ENCODE peak calls at places on chromosomes 11 and 22, in seven cellular contexts. E, S, J, W, P, K and Y are unnamed samples.
A peak's percentile ranks its signal among the peaks of the same experiment; 100 is the strongest.

GRCh38 chr11:109051200-109051599 is 370.8 kb upstream of the C11orf87 start:
- DNase-seq in J (no peak), K (no peak), S (no peak), E (no peak), W (no peak), P (no peak), Y (no peak)

GRCh38 chr11:17473071-17473744 is 3.4 kb downstream of the ABCC8 start:
- DNase-seq in S (no peak), K (peak; percentile 60), J (no peak), P (no peak), E (no peak), W (no peak), Y (no peak)

GRCh38 chr11:16155448-16155847 is 200.9 kb downstream of the SOX6 start:
- DNase-seq in E (no peak), K (no peak), P (no peak), J (no peak), W (no peak), S (no peak), Y (no peak)

GRCh38 chr22:46027219-46028068 is 50.5 kb upstream of the WNT7B start:
- DNase-seq in E (peak; percentile 80), S (peak; percentile 72), W (peak; percentile 86), P (peak; percentile 91), K (peak; percentile 48), J (no peak), Y (peak; percentile 63)

GRCh38 chr22:32836286-32836859 is 34.9 kb downstream of the TIMP3 start:
- DNase-seq in K (peak; percentile 33), W (no peak), J (no peak), P (no peak), E (no peak), S (no peak), Y (peak; percentile 51)

GRCh38 chr22:30004689-30005088 is 75.6 kb upstream of the HORMAD2 start:
- DNase-seq in E (no peak), W (no peak), S (no peak), P (no peak), K (no peak), J (no peak), Y (no peak)

GRCh38 chr11:60970369-60970774 is 1.1 kb upstream of the CD6 start:
- DNase-seq in E (peak; percentile 79), W (peak; percentile 89), S (peak; percentile 31), J (no peak), K (peak; percentile 70), P (no peak), Y (peak; percentile 56)

GRCh38 chr22:24310969-24311368 is 40.3 kb downstream of the SPECC1L start:
- DNase-seq in J (no peak), W (no peak), K (no peak), P (no peak), S (no peak), E (no peak), Y (no peak)

GRCh38 chr22:32858121-32858703 is 56.7 kb downstream of the TIMP3 start:
- DNase-seq in P (no peak), K (no peak), S (no peak), W (no peak), E (no peak), J (no peak), Y (no peak)

GRCh38 chr11:65642014-65642671 is 4.2 kb downstream of the SIPA1 start:
- DNase-seq in K (peak; percentile 61), J (no peak), S (no peak), P (peak; percentile 75), E (peak; percentile 55), W (no peak), Y (no peak)

GRCh38 chr22:24994070-24994763 is 41.7 kb downstream of the KIAA1671 start:
- DNase-seq in W (peak; percentile 88), K (no peak), E (no peak), P (no peak), J (no peak), S (no peak), Y (no peak)

GRCh38 chr11:17129003-17129402 is 51.5 kb upstream of the RPS13 start:
- DNase-seq in W (no peak), S (no peak), K (no peak), P (no peak), J (no peak), E (no peak), Y (no peak)

GRCh38 chr11:114472661-114473060 is 33.4 kb downstream of the REXO2 start:
- DNase-seq in P (no peak), S (no peak), E (no peak), W (no peak), K (no peak), J (no peak), Y (no peak)

GRCh38 chr22:43183496-43184263 is 3.3 kb downstream of the TTLL12 start:
- DNase-seq in W (no peak), K (peak; percentile 85), P (peak; percentile 60), E (no peak), S (no peak), J (no peak), Y (peak; percentile 39)

GRCh38 chr22:29022101-29022817 is 39.4 kb downstream of the C22orf31 start:
- DNase-seq in K (no peak), E (no peak), J (no peak), W (no peak), S (no peak), P (no peak), Y (no peak)

GRCh38 chr11:14339356-14339755 is 19.6 kb downstream of the RRAS2 start:
- DNase-seq in P (no peak), J (no peak), E (no peak), K (no peak), W (no peak), S (no peak), Y (no peak)

GRCh38 chr11:14334193-14334592 is 24.8 kb downstream of the RRAS2 start:
- DNase-seq in K (no peak), P (no peak), E (no peak), W (no peak), S (no peak), J (no peak), Y (no peak)

GRCh38 chr11:14336507-14337503 is 22.2 kb downstream of the RRAS2 start:
- DNase-seq in J (no peak), E (no peak), W (no peak), P (no peak), K (peak; percentile 29), S (no peak), Y (peak; percentile 73)

GRCh38 chr11:14334893-14335292 is 24.1 kb downstream of the RRAS2 start:
- DNase-seq in P (no peak), J (no peak), S (no peak), E (no peak), K (no peak), W (no peak), Y (no peak)

GRCh38 chr11:14335712-14336111 is 23.3 kb downstream of the RRAS2 start:
- DNase-seq in E (no peak), W (no peak), P (no peak), J (no peak), K (no peak), S (no peak), Y (no peak)
- H3K4me1 ChIP-seq in E (no peaks in the 10 kb centered on the region), W (no peaks in the 10 kb centered on the region), P (no peaks in the 10 kb centered on the region), J (no peaks in the 10 kb centered on the region), K (no peaks in the 10 kb centered on the region), S (peaks cover 32% of the 10 kb centered on the region), Y (peaks cover 42% of the 10 kb centered on the region)

GRCh38 chr22:49348631-49349030 is 479.0 kb downstream of the BRD1 start:
- DNase-seq in W (peak; percentile 17), J (no peak), S (no peak), P (peak; percentile 34), K (no peak), E (peak; percentile 26), Y (no peak)

GRCh38 chr22:49347376-49347775 is 480.3 kb downstream of the BRD1 start:
- DNase-seq in W (peak; percentile 29), K (no peak), S (no peak), E (peak; percentile 8), P (peak; percentile 42), J (no peak), Y (no peak)

GRCh38 chr22:49350441-49351121 is 477.1 kb downstream of the BRD1 start:
- DNase-seq in P (peak; percentile 72), S (no peak), K (no peak), E (peak; percentile 41), J (no peak), W (peak; percentile 38), Y (no peak)

GRCh38 chr22:49349841-49350381 is 477.8 kb downstream of the BRD1 start:
- DNase-seq in S (no peak), J (no peak), P (peak; percentile 55), K (no peak), E (peak; percentile 36), W (peak; percentile 42), Y (no peak)

DNA sequence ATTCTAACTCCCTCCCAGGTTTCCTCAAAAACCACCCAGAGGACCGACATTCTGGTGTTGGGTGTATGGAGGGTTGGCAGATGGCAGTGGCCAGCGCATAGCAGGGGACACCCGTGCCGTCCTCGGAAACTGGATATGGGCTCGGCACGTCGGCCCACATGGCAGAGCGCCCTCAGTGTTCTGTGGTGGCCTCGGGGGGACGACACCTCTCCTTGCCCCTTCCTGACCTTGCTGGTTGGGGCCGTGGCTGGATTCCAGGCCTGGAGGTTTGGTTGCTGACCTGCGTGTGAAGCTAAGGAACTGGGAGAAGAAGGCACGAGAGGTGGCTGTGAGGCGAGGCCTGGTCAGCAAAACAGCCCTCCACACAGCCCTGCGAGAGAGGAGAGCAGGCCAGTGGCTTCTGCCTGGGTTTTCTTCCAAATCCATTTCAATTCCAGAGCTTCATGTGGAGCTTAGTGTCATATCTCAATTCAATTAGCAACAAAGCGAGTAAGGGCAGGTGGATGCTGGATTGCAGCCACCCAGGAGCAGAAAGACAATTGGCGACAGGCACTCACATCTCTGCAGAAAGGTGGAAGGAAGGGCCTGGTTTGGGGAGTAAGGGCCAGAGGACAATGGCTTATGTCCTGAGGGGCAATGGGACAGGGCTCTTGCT is 478.4 kb downstream of the BRD1 start:
- DNase-seq in S (no peak), K (no peak), J (no peak), P (peak; percentile 47), W (peak; percentile 31), E (peak; percentile 28), Y (no peak)
- H3K9me3 ChIP-seq in S (no peaks in the 10 kb centered on the region), K (no peaks in the 10 kb centered on the region), J (no peaks in the 10 kb centered on the region), P (no peaks in the 10 kb centered on the region), W (no peaks in the 10 kb centered on the region), E (no peaks in the 10 kb centered on the region), Y (no peaks in the 10 kb centered on the region)

DNA sequence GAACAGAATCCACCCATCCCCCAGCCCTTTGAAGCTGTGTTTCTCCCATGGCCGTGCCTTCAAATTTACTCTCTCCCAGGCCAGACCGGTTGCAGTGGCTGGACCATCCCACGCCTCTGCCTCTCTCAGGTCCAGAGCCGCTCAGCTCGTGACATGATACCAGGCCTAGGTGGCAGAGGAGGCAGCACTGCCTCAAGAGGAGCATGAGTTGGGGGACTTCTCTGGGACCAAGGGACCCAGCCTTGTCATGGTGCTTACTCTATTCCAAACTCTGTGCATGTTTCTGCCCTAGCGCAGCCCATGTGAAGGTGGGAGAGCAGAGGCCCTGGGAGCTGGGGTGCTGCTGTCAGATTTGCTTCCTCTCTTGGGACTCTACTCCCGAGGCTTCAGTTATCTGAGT is 51.0 kb downstream of the TRAF6 start:
- DNase-seq in S (no peak), P (no peak), K (no peak), E (no peak), J (no peak), W (no peak), Y (no peak)
- H3K4me1 ChIP-seq in S (peaks cover 17% of the 10 kb centered on the region), P (peaks cover 5% of the 10 kb centered on the region), K (peaks cover 6% of the 10 kb centered on the region), E (peaks cover 37% of the 10 kb centered on the region), J (no peaks in the 10 kb centered on the region), W (no peaks in the 10 kb centered on the region), Y (peaks cover 22% of the 10 kb centered on the region)

GRCh38 chr22:48627203-48627602 is 1200.5 kb downstream of the BRD1 start:
- DNase-seq in W (no peak), K (no peak), S (no peak), E (no peak), J (no peak), P (no peak), Y (no peak)
- H3K9me3 ChIP-seq in W (no peaks in the 10 kb centered on the region), K (no peaks in the 10 kb centered on the region), S (no peaks in the 10 kb centered on the region), E (no peaks in the 10 kb centered on the region), J (no peaks in the 10 kb centered on the region), P (no peaks in the 10 kb centered on the region), Y (no peaks in the 10 kb centered on the region)